ENCODE peak calls at places on chromosomes 12 and 14, in six cellular contexts. Z is fibroblast of mammary gland, G is cardiac fibroblast, V is A673, Y is neural progenitor cell, C is stomach. E is an unnamed sample.

GRCh38 chr12:6807170-6807569 is 14.5 kb upstream of the GPR162 start:
- DNase-seq in Y (no peak), Z (peak; percentile 26), V (no peak), G (no peak), C (no peak), E (peak; percentile 21)

GRCh38 chr14:58077621-58078020 is 74.4 kb downstream of the ARMH4 start:
- DNase-seq in Y (no peak), C (no peak), G (peak; percentile 15), V (no peak), Z (peak; percentile 22), E (peak; percentile 84)

GRCh38 chr12:106764738-106765137 is 9.7 kb upstream of the RIC8B start:
- DNase-seq in V (no peak), Z (peak; percentile 28), Y (no peak), C (no peak), G (peak; percentile 78), E (no peak)

GRCh38 chr12:132492951-132493350 is 3.0 kb downstream of the FBRSL1 start:
- DNase-seq in G (no peak), Z (no peak), Y (no peak), V (no peak), C (no peak), E (no peak)

GRCh38 chr12:65810036-65810435 is 14.2 kb upstream of the HMGA2 start:
- DNase-seq in Y (no peak), G (no peak), C (no peak), V (no peak), Z (peak; percentile 76), E (peak; percentile 85)

GRCh38 chr12:96314723-96315122 is 85.5 kb downstream of the CDK17 start:
- DNase-seq in C (no peak), G (peak; percentile 8), Z (no peak), Y (no peak), V (no peak), E (no peak)

GRCh38 chr14:94384342-94384741 is 4.1 kb downstream of the SERPINA1 start:
- DNase-seq in V (no peak), C (no peak), Z (no peak), G (no peak), Y (no peak), E (no peak)

GRCh38 chr12:104370989-104371870 is 67.7 kb downstream of the EID3 start:
- DNase-seq in G (peak; percentile 58), V (peak; percentile 28), Y (peak; percentile 46), C (no peak), Z (peak; percentile 37), E (peak; percentile 77)

GRCh38 chr12:104699489-104700194 is 242.9 kb downstream of the CHST11 start:
- DNase-seq in Z (peak; percentile 33), C (no peak), G (peak; percentile 31), V (no peak), Y (no peak), E (peak; percentile 50)

GRCh38 chr14:22319526-22320352 is 269.3 kb downstream of the DAD1 start:
- DNase-seq in V (peak; percentile 81), G (peak; percentile 68), Y (peak; percentile 67), Z (peak; percentile 64), C (peak; percentile 69), E (peak; percentile 54)

GRCh38 chr14:66965831-66966230 is 223.4 kb upstream of the GARIN2 start:
- DNase-seq in C (no peak), G (no peak), Z (peak; percentile 48), Y (no peak), V (no peak), E (peak; percentile 20)

GRCh38 chr12:111458773-111459172 is 53.0 kb downstream of the SH2B3 start:
- DNase-seq in Y (no peak), Z (no peak), C (no peak), V (no peak), G (no peak), E (no peak)

GRCh38 chr12:10610188-10610587 is 3.2 kb downstream of the MAGOHB start:
- DNase-seq in G (no peak), Y (no peak), C (no peak), Z (no peak), V (no peak), E (no peak)

GRCh38 chr12:106598003-106598402 is 15.2 kb downstream of the RFX4 start:
- DNase-seq in V (no peak), Y (no peak), C (no peak), Z (no peak), G (no peak), E (no peak)

GRCh38 chr12:11962795-11963347 is 107.9 kb upstream of the BCL2L14 start:
- DNase-seq in C (no peak), V (no peak), G (no peak), Y (no peak), Z (no peak), E (no peak)

GRCh38 chr14:105168979-105169507 is 467 bp upstream of the JAG2 start:
- DNase-seq in V (peak; percentile 77), C (no peak), Z (no peak), G (no peak), Y (peak; percentile 76), E (no peak)

GRCh38 chr12:124098887-124099286 is 125.9 kb downstream of the ZNF664 start:
- DNase-seq in Y (no peak), C (no peak), Z (no peak), V (no peak), G (no peak), E (no peak)

GRCh38 chr12:25833657-25834056 is 124.8 kb upstream of the RASSF8 start:
- DNase-seq in V (no peak), Y (no peak), C (no peak), G (no peak), Z (peak; percentile 36), E (no peak)

GRCh38 chr12:10986812-10987211 is at the start of gene TAS2R50:
- DNase-seq in Z (no peak), G (no peak), V (no peak), C (no peak), Y (no peak), E (no peak)

GRCh38 chr12:99907210-99907609 is 77.5 kb downstream of the ANKS1B start:
- DNase-seq in G (no peak), C (no peak), V (no peak), Y (no peak), Z (no peak), E (no peak)

GRCh38 chr14:77599894-77600293 is 16.5 kb downstream of the SPTLC2 start:
- DNase-seq in C (no peak), V (no peak), G (no peak), Z (no peak), Y (no peak), E (peak; percentile 35)

GRCh38 chr14:56632192-56632591 is 52.6 kb downstream of the TMEM260 start:
- DNase-seq in Z (no peak), V (no peak), C (no peak), Y (no peak), G (no peak), E (no peak)

GRCh38 chr12:125140239-125140917 is 75.1 kb downstream of the AACS start:
- DNase-seq in Z (peak; percentile 59), V (no peak), C (no peak), G (no peak), Y (peak; percentile 48), E (peak; percentile 13)

GRCh38 chr14:73774671-73775070 is 60.5 kb upstream of the PNMA1 start:
- DNase-seq in Z (no peak), Y (no peak), V (no peak), G (no peak), C (no peak), E (no peak)

GRCh38 chr14:73775339-73776193 is 61.4 kb upstream of the PNMA1 start:
- DNase-seq in Y (no peak), G (no peak), V (no peak), C (no peak), Z (no peak), E (no peak)

GRCh38 chr14:73778736-73779135 is 64.6 kb upstream of the PNMA1 start:
- DNase-seq in G (no peak), V (no peak), C (no peak), Y (no peak), Z (no peak), E (no peak)

GRCh38 chr14:73776194-73776537 is 62.0 kb upstream of the PNMA1 start:
- DNase-seq in C (no peak), V (no peak), Y (no peak), G (no peak), Z (peak; percentile 78), E (peak; percentile 76)

GRCh38 chr14:73777420-73777819 is 63.2 kb upstream of the PNMA1 start:
- DNase-seq in C (no peak), V (no peak), Z (no peak), Y (peak; percentile 41), G (no peak), E (no peak)
- TF ChIP-seq CTCF in C (no peak), V (no peak), Z (no peak), Y (peak; percentile 22), G (no peak), E (no peak)

GRCh38 chr12:2054091-2055018 is 1.6 kb downstream of the CACNA1C start:
- DNase-seq in G (no peak), Z (no peak), Y (peak; percentile 11), C (no peak), V (no peak), E (no peak)

GRCh38 chr12:2049604-2050540 is 2.9 kb upstream of the CACNA1C start:
- DNase-seq in V (no peak), C (no peak), Z (peak; percentile 57), Y (no peak), G (peak; percentile 58), E (peak; percentile 25)

GRCh38 chr12:2052861-2053674 is at the start of gene CACNA1C:
- DNase-seq in Y (peak; percentile 91), G (peak; percentile 60), C (peak; percentile 34), V (peak; percentile 71), Z (peak; percentile 57), E (peak; percentile 69)

GRCh38 chr12:2053675-2054070 is 886 bp downstream of the CACNA1C start:
- DNase-seq in V (no peak), C (no peak), Z (peak; percentile 33), G (peak; percentile 30), Y (peak; percentile 71), E (peak; percentile 47)

GRCh38 chr12:2051700-2052625 is 824 bp upstream of the CACNA1C start:
- DNase-seq in Z (no peak), Y (peak; percentile 77), G (no peak), C (no peak), V (peak; percentile 21), E (no peak)
- H3K4me3 ChIP-seq in Z (peak overlapping the region; percentile 50), Y (peak overlapping the region; percentile 69), G (peak overlapping the region; percentile 30), C (peak overlapping the region; percentile 57), V (peak overlapping the region; percentile 46), E (peak overlapping the region; percentile 66)

GRCh38 chr14:35218963-35219362 is 73.2 kb upstream of the PSMA6 start:
- DNase-seq in C (no peak), G (no peak), Y (no peak), Z (no peak), V (no peak), E (no peak)

GRCh38 chr14:35213143-35213788 is 78.9 kb upstream of the PSMA6 start:
- DNase-seq in V (no peak), G (no peak), Y (no peak), C (no peak), Z (no peak), E (no peak)

GRCh38 chr14:35213869-35214387 is 78.3 kb upstream of the PSMA6 start:
- DNase-seq in Z (peak; percentile 65), Y (no peak), G (peak; percentile 40), C (no peak), V (no peak), E (peak; percentile 15)

GRCh38 chr14:35212471-35213142 is 79.6 kb upstream of the PSMA6 start:
- DNase-seq in G (no peak), Y (no peak), C (no peak), Z (peak; percentile 27), V (no peak), E (no peak)

GRCh38 chr14:35215110-35215872 is 76.9 kb upstream of the PSMA6 start:
- DNase-seq in C (no peak), Y (peak; percentile 50), V (peak; percentile 60), G (peak; percentile 81), Z (peak; percentile 78), E (peak; percentile 75)
- TF ChIP-seq CTCF in C (peak; percentile 21), Y (peak; percentile 61), V (peak; percentile 61), G (peak; percentile 42), Z (peak; percentile 61), E (peak; percentile 76)

GRCh38 chr12:57487055-57487596 is 742 bp upstream of the MARS1 start:
- DNase-seq in V (no peak), C (no peak), Y (no peak), Z (no peak), G (no peak), E (no peak)
- H3K4me3 ChIP-seq in V (peak overlapping the region; percentile 84), C (peak overlapping the region; percentile 99), Y (peak overlapping the region; percentile 93), Z (peak overlapping the region; percentile 99), G (peak overlapping the region; percentile 41), E (no peak overlapping the region)

E was measured in AG10803.